ENCODE peak calls at places on chromosomes 5 and 9, in six cellular contexts. D is CD8-positive, alpha-beta T cell; C is PC-3; X is stomach; K is Peyer's patch; L is CD8-positive, alpha-beta memory T cell. Z is an unnamed sample. For H3K36me3, the result is how much of the 10 kb centered on the place peaks cover.

GRCh38 chr5:98433673-98434072 is 339.8 kb upstream of the RGMB start:
- DNase-seq in D (no peak), C (peak), X (no peak), K (no peak), L (no peak), Z (no peak)

GRCh38 chr9:96299823-96300222 is 2.2 kb downstream of the HSD17B3 start:
- DNase-seq in D (no peak), C (peak), X (no peak), K (no peak), L (no peak), Z (no peak)

GRCh38 chr9:120331913-120332312 is 248.1 kb downstream of the CDK5RAP2 start:
- DNase-seq in D (no peak), C (no peak), X (no peak), K (no peak), L (no peak), Z (no peak)

GRCh38 chr5:31232273-31232888 is 38.9 kb downstream of the CDH6 start:
- DNase-seq in D (no peak), C (peak), X (no peak), K (no peak), L (no peak), Z (no peak)

GRCh38 chr9:87157366-87158031 is 210.2 kb upstream of the GAS1 start:
- DNase-seq in D (no peak), C (no peak), X (no peak), K (no peak), L (no peak), Z (no peak)

GRCh38 chr5:113902917-113903681 is 389.6 kb downstream of the YTHDC2 start:
- DNase-seq in D (no peak), C (no peak), X (no peak), K (no peak), L (no peak), Z (no peak)

GRCh38 chr5:120609570-120609969 is 145.5 kb downstream of the PRR16 start:
- DNase-seq in D (no peak), C (peak), X (no peak), K (no peak), L (no peak), Z (no peak)

GRCh38 chr9:130039504-130040147 is 3.4 kb downstream of the FNBP1 start:
- DNase-seq in D (no peak), C (peak), X (no peak), K (peak), L (no peak), Z (no peak)

GRCh38 chr9:101311759-101312420 is 72.9 kb downstream of the BAAT start:
- DNase-seq in D (peak), C (peak), X (no peak), K (no peak), L (no peak), Z (no peak)

GRCh38 chr9:95028855-95029219 is 288.7 kb downstream of the FANCC start:
- DNase-seq in D (no peak), C (no peak), X (no peak), K (no peak), L (no peak), Z (no peak)

GRCh38 chr5:37739817-37740261 is 100.0 kb downstream of the GDNF start:
- DNase-seq in D (no peak), C (no peak), X (no peak), K (no peak), L (no peak), Z (no peak)

GRCh38 chr5:37738057-37738691 is 101.7 kb downstream of the GDNF start:
- DNase-seq in D (no peak), C (peak), X (no peak), K (no peak), L (no peak), Z (no peak)

GRCh38 chr5:37740331-37741066 is 99.3 kb downstream of the GDNF start:
- DNase-seq in D (no peak), C (no peak), X (no peak), K (no peak), L (no peak), Z (no peak)

GRCh38 chr5:37737326-37738056 is 102.3 kb downstream of the GDNF start:
- DNase-seq in D (no peak), C (no peak), X (no peak), K (no peak), L (no peak), Z (no peak)

GRCh38 chr5:37738865-37739488 is 100.9 kb downstream of the GDNF start:
- DNase-seq in D (no peak), C (no peak), X (no peak), K (no peak), L (no peak), Z (no peak)
- H3K4me3 ChIP-seq in D (no peak), C (no peak), X (no peak), K (no peak), L (no peak), Z (no peak)

DNA sequence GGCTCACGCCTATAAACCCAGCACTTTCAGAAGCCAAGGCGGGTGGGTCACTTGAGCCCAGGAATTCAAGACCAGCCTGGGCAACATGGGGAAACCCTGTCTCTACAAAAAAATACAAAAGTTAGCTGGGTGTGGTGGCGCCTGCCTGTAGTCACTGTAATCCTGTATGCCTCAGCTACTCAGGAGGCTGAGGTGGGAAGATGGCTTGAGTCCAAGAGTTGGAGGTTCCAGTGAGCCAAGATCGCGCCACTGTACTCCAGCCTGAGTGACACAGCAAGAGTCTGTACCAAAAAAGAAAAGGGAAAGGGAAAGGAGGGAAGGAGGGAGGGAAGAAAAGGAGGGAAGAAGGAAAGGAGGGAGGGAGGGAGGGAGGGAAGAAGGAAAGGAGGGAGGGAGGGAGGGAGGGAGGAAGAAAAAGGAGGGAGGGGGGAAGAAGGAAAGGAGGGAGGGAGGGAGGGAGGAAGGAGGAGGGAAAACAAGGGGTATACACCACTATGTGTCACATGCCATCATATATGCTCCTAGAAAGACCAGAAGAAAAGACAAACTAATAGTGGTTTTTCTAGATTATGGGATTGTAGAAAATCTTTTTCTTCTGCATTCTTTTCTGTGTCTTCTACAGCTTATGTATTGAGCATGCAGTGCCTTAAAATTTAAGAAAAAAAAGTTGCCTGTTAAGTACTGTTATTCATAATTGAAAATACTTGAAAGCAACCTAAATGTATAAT is 240.1 kb downstream of the DENND1A start:
- DNase-seq in D (no peak), C (peak), X (no peak), K (no peak), L (no peak), Z (no peak)
- H3K36me3 ChIP-seq in D (under half), C (under half), X (under half), K (under half), L (under half), Z (under half)

GRCh38 chr9:136327313-136327971 is at the start of gene GPSM1:
- DNase-seq in D (peak), C (peak), X (no peak), K (no peak), L (no peak), Z (peak)
- H3K4me3 ChIP-seq in D (peak), C (peak), X (peak), K (peak), L (peak), Z (peak)

GRCh38 chr5:72302171-72302570 is 17.9 kb downstream of the MRPS27 start:
- DNase-seq in D (no peak), C (no peak), X (no peak), K (no peak), L (no peak), Z (no peak)
- H3K36me3 ChIP-seq in D (under half), C (under half), X (under half), K (under half), L (under half), Z (under half)

DNA sequence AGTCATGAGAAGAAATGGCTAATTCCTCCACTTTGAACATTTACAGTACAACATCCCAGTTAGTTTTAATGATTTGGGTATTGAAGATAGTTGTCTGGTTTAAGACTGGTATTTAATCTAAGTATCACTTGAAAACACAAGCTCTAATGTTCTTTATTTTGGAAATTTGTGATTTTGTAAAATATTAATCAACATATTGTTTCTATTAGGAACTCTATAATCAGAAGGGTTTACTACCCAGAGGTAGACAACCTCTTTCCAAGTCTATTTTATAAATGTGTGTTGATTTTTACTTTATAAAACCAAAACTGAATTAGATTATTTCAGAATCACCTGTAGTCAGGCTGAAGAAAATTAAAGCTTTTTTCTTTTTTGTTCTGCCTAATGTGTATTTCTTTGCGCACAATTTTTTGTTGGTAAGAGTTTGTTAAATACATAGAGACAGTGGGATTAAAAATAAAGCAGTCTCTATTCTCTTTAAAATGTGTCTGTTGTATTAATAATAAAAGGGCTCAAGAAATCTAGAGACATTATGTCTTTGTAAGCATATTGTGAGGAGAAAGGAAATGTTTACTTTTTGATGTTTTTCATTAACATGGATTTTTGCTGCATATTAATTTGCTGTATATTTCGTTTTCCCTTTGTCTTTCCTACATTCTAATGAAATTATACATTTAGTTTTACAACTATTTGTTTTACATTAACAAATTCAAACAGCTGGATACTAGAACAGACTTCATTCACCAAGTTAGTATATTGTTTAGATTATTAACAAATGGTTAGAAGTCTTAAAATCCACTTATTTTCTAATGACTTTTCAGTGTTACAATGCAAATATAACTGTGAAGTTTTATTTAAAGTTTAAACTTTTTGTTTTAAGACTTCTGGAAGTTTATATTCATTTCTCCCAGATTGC is 3.8 kb upstream of the PURA start:
- DNase-seq in D (no peak), C (no peak), X (no peak), K (no peak), L (no peak), Z (no peak)
- H3K4me3 ChIP-seq in D (no peak), C (peak), X (no peak), K (peak), L (no peak), Z (no peak)

GRCh38 chr9:98007251-98007928 is 24.2 kb downstream of the ANP32B start:
- DNase-seq in D (no peak), C (peak), X (no peak), K (no peak), L (no peak), Z (no peak)
- H3K36me3 ChIP-seq in D (half or more), C (half or more), X (half or more), K (half or more), L (half or more), Z (half or more)

GRCh38 chr5:33936004-33936380 is 194 bp upstream of the RXFP3 start:
- DNase-seq in D (peak), C (peak), X (peak), K (no peak), L (peak), Z (no peak)
- H3K4me3 ChIP-seq in D (no peak), C (no peak), X (peak), K (no peak), L (no peak), Z (no peak)